ENCODE peak calls at places on chromosomes 3 and 15, in eight cellular contexts. W, V, Z, B, I, M, S and P are unnamed samples. For H3K9me3, the result is how much of the 10 kb centered on the place peaks cover.

GRCh38 chr15:52255935-52256334 is 39.7 kb downstream of the MYO5C start:
- DNase-seq in Z (no peak), M (no peak), I (no peak), B (no peak), S (no peak), W (no peak), V (no peak), P (no peak)

GRCh38 chr3:46730819-46731218 is 13.2 kb upstream of the PRSS50 start:
- DNase-seq in S (no peak), V (no peak), Z (no peak), I (no peak), M (no peak), B (no peak), W (no peak), P (no peak)

GRCh38 chr3:60932170-60932569 is 319.1 kb downstream of the FHIT start:
- DNase-seq in W (no peak), I (no peak), M (no peak), B (no peak), S (no peak), V (no peak), Z (no peak), P (no peak)

GRCh38 chr3:29731050-29731449 is 450.2 kb downstream of the RBMS3 start:
- DNase-seq in S (no peak), B (no peak), Z (no peak), I (no peak), M (no peak), W (no peak), V (no peak), P (no peak)

GRCh38 chr3:134312873-134313838 is 61.1 kb downstream of the AMOTL2 start:
- DNase-seq in M (peak), I (peak), S (peak), V (no peak), B (peak), W (peak), Z (peak), P (peak)

GRCh38 chr3:179149239-179149887 is 1.2 kb downstream of the PIK3CA start:
- DNase-seq in V (peak), W (no peak), I (peak), B (no peak), M (no peak), S (peak), Z (peak), P (no peak)

GRCh38 chr3:46030626-46031025 is 3.3 kb upstream of the XCR1 start:
- DNase-seq in I (no peak), S (no peak), V (no peak), M (no peak), Z (no peak), W (no peak), B (no peak), P (no peak)

GRCh38 chr3:113485161-113485609 is 29.8 kb downstream of the SPICE1 start:
- DNase-seq in B (no peak), S (no peak), V (no peak), Z (peak), M (no peak), W (peak), I (no peak), P (no peak)

GRCh38 chr3:32313723-32314473 is 75.4 kb downstream of the CMTM8 start:
- DNase-seq in V (no peak), I (no peak), W (no peak), B (no peak), M (no peak), Z (no peak), S (no peak), P (no peak)

GRCh38 chr15:28986108-28986507 is 100.3 kb downstream of the APBA2 start:
- DNase-seq in S (no peak), M (no peak), W (no peak), Z (no peak), B (no peak), V (no peak), I (no peak), P (no peak)

GRCh38 chr3:141552440-141552991 is 65.7 kb downstream of the RASA2 start:
- DNase-seq in V (no peak), B (no peak), M (no peak), S (no peak), Z (no peak), I (no peak), W (no peak), P (no peak)

GRCh38 chr3:32414527-32415202 is 23.0 kb downstream of the CMTM7 start:
- DNase-seq in B (no peak), S (no peak), Z (peak), W (peak), I (peak), V (no peak), M (no peak), P (no peak)

GRCh38 chr15:29102911-29103824 is 166.5 kb downstream of the NSMCE3 start:
- DNase-seq in B (no peak), W (no peak), M (no peak), I (no peak), S (peak), V (no peak), Z (no peak), P (no peak)

GRCh38 chr3:183264249-183264648 is 11.2 kb downstream of the B3GNT5 start:
- DNase-seq in V (no peak), S (no peak), B (no peak), I (no peak), Z (no peak), W (no peak), M (no peak), P (no peak)

GRCh38 chr3:170201527-170201926 is 20.0 kb upstream of the PHC3 start:
- DNase-seq in W (no peak), S (no peak), M (no peak), B (no peak), V (no peak), Z (no peak), I (no peak), P (no peak)
- H3K9me3 ChIP-seq in W (under half), S (under half), M (under half), B (under half), V (under half), Z (under half), I (under half), P (under half)

GRCh38 chr3:157103280-157103679 is 56.7 kb downstream of the CCNL1 start:
- DNase-seq in V (no peak), B (no peak), Z (no peak), W (no peak), M (no peak), I (no peak), S (no peak), P (no peak)
- TF ChIP-seq POLR2A in V (no peak), B (no peak), Z (no peak), W (no peak), M (no peak), I (no peak), S (no peak), P (no peak)

GRCh38 chr3:37200141-37200540 is 25.8 kb upstream of the LRRFIP2 start:
- DNase-seq in S (no peak), I (no peak), M (no peak), B (no peak), V (no peak), Z (no peak), W (no peak), P (no peak)

GRCh38 chr3:37202035-37202434 is 27.7 kb upstream of the LRRFIP2 start:
- DNase-seq in B (no peak), Z (no peak), W (no peak), S (no peak), V (no peak), M (no peak), I (no peak), P (no peak)

GRCh38 chr3:37197810-37198371 is 23.5 kb upstream of the LRRFIP2 start:
- DNase-seq in I (no peak), S (no peak), V (no peak), B (no peak), W (no peak), M (no peak), Z (no peak), P (no peak)

GRCh38 chr3:37198996-37199395 is 24.6 kb upstream of the LRRFIP2 start:
- DNase-seq in M (no peak), V (no peak), Z (no peak), I (no peak), S (no peak), B (no peak), W (no peak), P (no peak)

DNA sequence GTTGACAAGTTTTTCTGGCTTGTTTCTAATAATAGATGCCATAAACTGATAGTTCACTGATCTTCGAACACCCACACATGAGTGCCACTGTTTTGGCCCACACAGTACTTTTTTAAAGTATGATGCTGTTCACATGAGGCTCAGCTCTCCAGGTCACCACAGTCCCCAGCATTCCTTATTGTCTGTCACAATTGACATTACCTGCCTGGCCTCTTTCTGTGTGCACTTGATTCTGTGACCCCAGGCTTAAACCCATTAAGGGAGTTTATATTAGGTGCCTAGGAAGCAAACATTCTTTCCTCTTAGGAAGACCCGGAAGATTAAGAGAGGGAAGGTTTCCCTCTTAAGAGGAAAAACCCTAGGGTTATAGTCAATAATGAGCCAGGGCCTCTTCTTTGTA is 24.2 kb upstream of the LRRFIP2 start:
- DNase-seq in I (no peak), S (no peak), M (no peak), W (no peak), B (no peak), Z (no peak), V (no peak), P (no peak)
- H3K27ac ChIP-seq in I (no peak), S (no peak), M (no peak), W (no peak), B (no peak), Z (no peak), V (peak), P (no peak)

DNA sequence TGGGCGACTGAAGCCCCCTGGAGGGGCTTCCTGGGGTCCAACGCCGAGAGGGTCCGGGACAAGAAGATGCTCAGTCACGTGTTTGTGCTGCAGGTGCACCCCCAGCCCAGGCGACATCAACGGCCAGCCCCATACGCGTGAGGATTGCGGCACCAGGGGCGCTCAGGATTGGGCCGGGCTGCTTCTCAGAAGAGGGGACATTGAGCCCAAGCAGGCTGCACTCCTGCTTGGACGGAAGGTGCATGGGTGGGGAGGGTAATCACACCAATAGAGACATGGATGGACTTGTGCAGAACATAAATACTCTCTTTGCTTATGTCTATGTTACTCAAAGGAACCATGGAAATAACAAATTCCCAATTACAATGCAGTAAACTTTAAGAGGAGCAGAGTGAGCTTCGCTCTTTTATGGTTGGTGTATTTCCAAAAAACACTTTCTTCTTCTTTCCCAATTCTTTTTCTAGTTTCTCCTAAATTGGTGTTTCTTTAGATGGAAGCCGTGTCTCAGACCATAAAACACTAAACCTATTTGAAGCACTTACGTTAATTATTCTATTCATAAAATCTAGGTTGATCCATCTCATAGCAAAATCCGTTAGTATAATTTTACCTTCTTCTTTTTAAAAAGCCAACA is 182.7 kb downstream of the GOLGA6L6 start:
- DNase-seq in Z (no peak), M (no peak), B (no peak), I (no peak), S (no peak), W (no peak), V (no peak), P (no peak)
- H3K9me3 ChIP-seq in Z (under half), M (under half), B (under half), I (under half), S (under half), W (under half), V (under half), P (under half)

GRCh38 chr3:16511561-16512434 is 1.7 kb downstream of the RFTN1 start:
- DNase-seq in B (peak), W (peak), M (no peak), I (peak), S (peak), V (no peak), Z (peak), P (peak)
- TF ChIP-seq POLR2A in B (no peak), W (no peak), M (no peak), I (no peak), S (no peak), V (no peak), Z (peak), P (no peak)

GRCh38 chr3:125054436-125055164 is 1.2 kb downstream of the HEG1 start:
- DNase-seq in M (no peak), S (peak), V (peak), Z (no peak), B (no peak), W (no peak), I (peak), P (peak)
- H3K27ac ChIP-seq in M (no peak), S (peak), V (peak), Z (peak), B (peak), W (peak), I (peak), P (peak)

GRCh38 chr3:106239195-106239697 is 370.4 kb upstream of the CBLB start:
- DNase-seq in B (no peak), I (no peak), S (no peak), V (no peak), W (no peak), M (no peak), Z (no peak), P (no peak)
- H3K9me3 ChIP-seq in B (under half), I (under half), S (under half), V (under half), W (under half), M (under half), Z (under half), P (under half)

GRCh38 chr3:169662215-169663070 is 1.1 kb downstream of the MECOM start:
- DNase-seq in B (no peak), I (peak), M (peak), V (peak), W (peak), Z (peak), S (peak), P (peak)
- TF ChIP-seq POLR2A in B (no peak), I (peak), M (no peak), V (no peak), W (no peak), Z (peak), S (no peak), P (no peak)

GRCh38 chr3:168422843-168423242 is 327.1 kb upstream of the GOLIM4 start:
- DNase-seq in B (no peak), M (no peak), S (no peak), Z (no peak), W (no peak), I (no peak), V (no peak), P (no peak)
- H3K27ac ChIP-seq in B (no peak), M (no peak), S (no peak), Z (no peak), W (no peak), I (no peak), V (no peak), P (no peak)